ENCODE peak calls at places on chromosome 13, in nine cellular contexts. One of them, this sample, is unnamed.

GRCh38 chr13:97119899-97120745 is 102.0 kb upstream of the MBNL2 start:
- DNase-seq in right lobe of liver: no peak
- DNase-seq in body of pancreas: no peak
- DNase-seq in suprapubic skin: no peak
- DNase-seq in OCI-LY7: no peak
- DNase-seq in fibroblast of lung: peak
- DNase-seq in left lung: no peak
- DNase-seq in GM23338: no peak
- DNase-seq in pancreas: no peak
- DNase-seq in this sample: no peak

GRCh38 chr13:64778002-64778401 is 2452.1 kb downstream of the PCDH9 start:
- DNase-seq in left lung: no peak
- DNase-seq in suprapubic skin: no peak
- DNase-seq in body of pancreas: no peak
- DNase-seq in fibroblast of lung: no peak
- DNase-seq in right lobe of liver: no peak
- DNase-seq in GM23338: peak
- DNase-seq in OCI-LY7: no peak
- DNase-seq in pancreas: no peak
- DNase-seq in this sample: no peak

GRCh38 chr13:32638739-32639138 is 52.5 kb downstream of the PDS5B start:
- DNase-seq in pancreas: no peak
- DNase-seq in GM23338: no peak
- DNase-seq in left lung: no peak
- DNase-seq in body of pancreas: no peak
- DNase-seq in right lobe of liver: no peak
- DNase-seq in OCI-LY7: no peak
- DNase-seq in fibroblast of lung: no peak
- DNase-seq in suprapubic skin: no peak
- DNase-seq in this sample: no peak

GRCh38 chr13:36421447-36421846 is 10.8 kb upstream of the CCNA1 start:
- DNase-seq in body of pancreas: no peak
- DNase-seq in suprapubic skin: no peak
- DNase-seq in GM23338: no peak
- DNase-seq in OCI-LY7: no peak
- DNase-seq in left lung: no peak
- DNase-seq in pancreas: no peak
- DNase-seq in fibroblast of lung: peak
- DNase-seq in right lobe of liver: no peak
- DNase-seq in this sample: no peak

GRCh38 chr13:70893832-70894231 is 785.6 kb upstream of the KLHL1 start:
- DNase-seq in body of pancreas: no peak
- DNase-seq in right lobe of liver: no peak
- DNase-seq in pancreas: no peak
- DNase-seq in fibroblast of lung: peak
- DNase-seq in suprapubic skin: no peak
- DNase-seq in OCI-LY7: no peak
- DNase-seq in GM23338: peak
- DNase-seq in left lung: no peak
- DNase-seq in this sample: no peak

GRCh38 chr13:97448503-97449251 is 14.7 kb downstream of the RAP2A start:
- DNase-seq in right lobe of liver: no peak
- DNase-seq in fibroblast of lung: no peak
- DNase-seq in GM23338: peak
- DNase-seq in body of pancreas: no peak
- DNase-seq in pancreas: no peak
- DNase-seq in suprapubic skin: no peak
- DNase-seq in OCI-LY7: no peak
- DNase-seq in left lung: no peak
- DNase-seq in this sample: no peak

GRCh38 chr13:71634605-71635443 is 232.2 kb downstream of the DACH1 start:
- DNase-seq in body of pancreas: no peak
- DNase-seq in pancreas: no peak
- DNase-seq in fibroblast of lung: no peak
- DNase-seq in right lobe of liver: no peak
- DNase-seq in left lung: no peak
- DNase-seq in GM23338: no peak
- DNase-seq in OCI-LY7: no peak
- DNase-seq in suprapubic skin: no peak
- DNase-seq in this sample: no peak

GRCh38 chr13:99468971-99469545 is 32.2 kb upstream of the TM9SF2 start:
- DNase-seq in GM23338: peak
- DNase-seq in fibroblast of lung: no peak
- DNase-seq in left lung: no peak
- DNase-seq in pancreas: no peak
- DNase-seq in suprapubic skin: no peak
- DNase-seq in right lobe of liver: no peak
- DNase-seq in OCI-LY7: no peak
- DNase-seq in body of pancreas: no peak
- DNase-seq in this sample: no peak

GRCh38 chr13:30526612-30527217 is 61.0 kb upstream of the HMGB1 start:
- DNase-seq in OCI-LY7: no peak
- DNase-seq in pancreas: no peak
- DNase-seq in GM23338: peak
- DNase-seq in suprapubic skin: peak
- DNase-seq in left lung: no peak
- DNase-seq in right lobe of liver: no peak
- DNase-seq in body of pancreas: no peak
- DNase-seq in fibroblast of lung: peak
- DNase-seq in this sample: no peak

GRCh38 chr13:100290165-100290801 is 201.4 kb downstream of the PCCA start:
- DNase-seq in left lung: no peak
- DNase-seq in OCI-LY7: no peak
- DNase-seq in GM23338: no peak
- DNase-seq in body of pancreas: no peak
- DNase-seq in pancreas: no peak
- DNase-seq in right lobe of liver: no peak
- DNase-seq in suprapubic skin: no peak
- DNase-seq in fibroblast of lung: no peak
- DNase-seq in this sample: no peak

GRCh38 chr13:113449693-113450347 is 3.5 kb downstream of the ADPRHL1 start:
- DNase-seq in fibroblast of lung: no peak
- DNase-seq in body of pancreas: no peak
- DNase-seq in OCI-LY7: no peak
- DNase-seq in left lung: no peak
- DNase-seq in right lobe of liver: no peak
- DNase-seq in GM23338: no peak
- DNase-seq in suprapubic skin: no peak
- DNase-seq in pancreas: no peak
- DNase-seq in this sample: no peak
- H3K27ac ChIP-seq in fibroblast of lung: no peak
- H3K27ac ChIP-seq in body of pancreas: peak
- H3K27ac ChIP-seq in OCI-LY7: peak
- H3K27ac ChIP-seq in left lung: peak
- H3K27ac ChIP-seq in right lobe of liver: no peak
- H3K27ac ChIP-seq in GM23338: no peak
- H3K27ac ChIP-seq in suprapubic skin: peak
- H3K27ac ChIP-seq in pancreas: peak
- H3K27ac ChIP-seq in this sample: no peak

DNA sequence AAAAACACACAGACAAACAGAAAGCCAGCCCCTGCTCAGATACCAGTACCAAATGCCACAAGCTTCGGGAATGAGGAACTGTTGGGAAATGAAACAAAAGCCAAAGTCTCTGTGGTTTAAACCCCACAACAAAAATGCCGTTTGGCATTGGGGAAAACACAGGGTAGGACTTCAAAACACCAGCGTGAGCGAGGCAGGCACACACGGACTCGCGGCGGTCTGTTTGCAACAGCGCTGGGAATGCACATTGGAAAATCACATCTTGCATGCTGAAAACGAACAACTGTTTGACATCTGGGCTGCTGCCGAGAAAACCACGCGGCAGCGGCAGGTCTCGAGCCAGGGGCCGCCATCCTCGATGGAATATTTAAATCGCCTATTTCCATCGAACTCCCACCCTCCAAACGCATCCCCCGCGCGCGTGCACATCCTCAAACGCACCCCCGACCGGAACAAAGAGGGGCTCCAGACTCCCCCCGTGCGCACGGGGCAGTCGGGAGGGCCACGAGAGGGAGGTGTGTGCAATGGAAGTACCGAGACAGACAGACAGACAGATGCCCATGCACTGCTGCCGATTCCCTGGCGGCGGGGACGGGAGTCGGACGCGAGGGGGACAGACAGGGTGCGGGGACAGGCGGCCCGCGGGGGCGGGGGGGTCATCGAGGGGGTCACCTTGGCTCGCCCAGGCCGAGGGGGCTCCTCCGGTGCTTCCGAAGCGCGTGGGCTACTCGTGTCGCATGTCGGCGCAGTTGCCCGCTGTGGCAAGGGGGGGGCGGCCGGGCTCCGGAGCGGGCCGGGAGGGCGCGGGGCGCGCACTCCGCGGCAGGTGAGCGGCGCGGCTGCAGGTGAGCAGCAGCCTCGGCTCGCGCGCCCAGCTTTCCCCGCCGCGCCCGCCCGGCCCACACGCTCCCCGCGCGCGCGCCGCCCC is at the start of gene GPR12:
- DNase-seq in body of pancreas: no peak
- DNase-seq in suprapubic skin: no peak
- DNase-seq in right lobe of liver: no peak
- DNase-seq in fibroblast of lung: peak
- DNase-seq in left lung: no peak
- DNase-seq in GM23338: peak
- DNase-seq in pancreas: no peak
- DNase-seq in OCI-LY7: no peak
- DNase-seq in this sample: no peak
- H3K4me3 ChIP-seq in body of pancreas: peak
- H3K4me3 ChIP-seq in suprapubic skin: peak
- H3K4me3 ChIP-seq in right lobe of liver: no peak
- H3K4me3 ChIP-seq in fibroblast of lung: no peak
- H3K4me3 ChIP-seq in left lung: peak
- H3K4me3 ChIP-seq in GM23338: peak
- H3K4me3 ChIP-seq in pancreas: peak
- H3K4me3 ChIP-seq in OCI-LY7: no peak
- H3K4me3 ChIP-seq in this sample: peak

DNA sequence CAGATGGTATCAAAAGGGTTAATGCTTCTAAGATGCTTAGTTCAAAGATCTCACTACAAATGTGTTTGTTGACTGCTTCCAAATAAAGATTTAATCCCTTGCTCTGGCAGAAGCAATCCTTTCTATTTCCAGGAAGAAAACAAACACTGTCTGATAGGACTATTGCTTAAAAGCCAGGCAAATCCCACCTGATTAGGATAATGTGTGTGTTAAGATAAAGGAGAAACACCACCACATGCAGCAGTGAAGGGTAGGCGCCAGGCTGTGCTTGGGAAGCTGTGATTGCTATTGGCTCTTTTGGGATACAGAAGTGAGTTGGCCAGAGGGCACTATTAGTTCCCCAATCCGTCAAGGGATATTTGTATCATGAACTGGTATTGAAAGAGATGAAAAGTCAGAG is 62.8 kb upstream of the LRCH1 start:
- DNase-seq in OCI-LY7: no peak
- DNase-seq in left lung: no peak
- DNase-seq in fibroblast of lung: no peak
- DNase-seq in right lobe of liver: no peak
- DNase-seq in GM23338: no peak
- DNase-seq in suprapubic skin: no peak
- DNase-seq in pancreas: no peak
- DNase-seq in body of pancreas: no peak
- DNase-seq in this sample: no peak
- H3K27ac ChIP-seq in OCI-LY7: no peak
- H3K27ac ChIP-seq in left lung: peak
- H3K27ac ChIP-seq in fibroblast of lung: peak
- H3K27ac ChIP-seq in right lobe of liver: no peak
- H3K27ac ChIP-seq in GM23338: no peak
- H3K27ac ChIP-seq in suprapubic skin: peak
- H3K27ac ChIP-seq in pancreas: no peak
- H3K27ac ChIP-seq in body of pancreas: no peak
- H3K27ac ChIP-seq in this sample: peak

GRCh38 chr13:106530209-106530906 is 5.1 kb downstream of the EFNB2 start:
- DNase-seq in suprapubic skin: no peak
- DNase-seq in right lobe of liver: no peak
- DNase-seq in fibroblast of lung: no peak
- DNase-seq in body of pancreas: no peak
- DNase-seq in left lung: peak
- DNase-seq in pancreas: no peak
- DNase-seq in GM23338: peak
- DNase-seq in OCI-LY7: no peak
- DNase-seq in this sample: no peak
- H3K4me3 ChIP-seq in suprapubic skin: peak
- H3K4me3 ChIP-seq in right lobe of liver: no peak
- H3K4me3 ChIP-seq in fibroblast of lung: no peak
- H3K4me3 ChIP-seq in body of pancreas: no peak
- H3K4me3 ChIP-seq in left lung: peak
- H3K4me3 ChIP-seq in pancreas: no peak
- H3K4me3 ChIP-seq in GM23338: peak
- H3K4me3 ChIP-seq in OCI-LY7: no peak
- H3K4me3 ChIP-seq in this sample: peak

GRCh38 chr13:41241626-41242025 is 21.8 kb downstream of the MTRF1 start:
- DNase-seq in fibroblast of lung: no peak
- DNase-seq in left lung: no peak
- DNase-seq in OCI-LY7: no peak
- DNase-seq in body of pancreas: no peak
- DNase-seq in pancreas: no peak
- DNase-seq in right lobe of liver: no peak
- DNase-seq in suprapubic skin: no peak
- DNase-seq in GM23338: no peak
- DNase-seq in this sample: no peak

GRCh38 chr13:41246969-41247750 is 16.2 kb downstream of the MTRF1 start:
- DNase-seq in GM23338: no peak
- DNase-seq in pancreas: no peak
- DNase-seq in suprapubic skin: no peak
- DNase-seq in left lung: no peak
- DNase-seq in right lobe of liver: no peak
- DNase-seq in body of pancreas: no peak
- DNase-seq in OCI-LY7: no peak
- DNase-seq in fibroblast of lung: no peak
- DNase-seq in this sample: no peak

GRCh38 chr13:41244555-41244954 is 18.8 kb downstream of the MTRF1 start:
- DNase-seq in right lobe of liver: no peak
- DNase-seq in fibroblast of lung: no peak
- DNase-seq in GM23338: peak
- DNase-seq in left lung: no peak
- DNase-seq in OCI-LY7: no peak
- DNase-seq in body of pancreas: no peak
- DNase-seq in pancreas: no peak
- DNase-seq in suprapubic skin: no peak
- DNase-seq in this sample: no peak
- H3K27ac ChIP-seq in right lobe of liver: no peak
- H3K27ac ChIP-seq in fibroblast of lung: no peak
- H3K27ac ChIP-seq in GM23338: no peak
- H3K27ac ChIP-seq in left lung: no peak
- H3K27ac ChIP-seq in OCI-LY7: no peak
- H3K27ac ChIP-seq in body of pancreas: no peak
- H3K27ac ChIP-seq in pancreas: no peak
- H3K27ac ChIP-seq in suprapubic skin: no peak
- H3K27ac ChIP-seq in this sample: no peak

DNA sequence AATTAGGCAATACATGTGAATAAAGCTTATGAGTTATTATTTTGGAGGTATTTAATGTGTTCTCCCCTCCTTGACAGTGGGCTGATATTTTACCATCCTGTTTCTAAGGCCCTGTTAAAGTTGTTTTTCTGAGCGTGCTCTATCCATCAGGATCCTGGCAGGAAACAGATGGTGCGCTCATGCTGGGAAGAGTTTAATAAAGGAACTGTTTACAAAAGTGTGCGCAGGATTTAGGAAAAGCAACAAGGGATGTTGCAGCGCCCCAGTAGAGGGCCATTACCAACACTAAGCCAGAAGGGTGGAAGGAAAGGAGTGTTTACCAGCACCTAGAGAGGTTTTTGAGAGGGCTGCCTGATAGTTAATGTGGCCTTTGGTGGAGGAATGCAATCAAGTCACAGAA is 374.5 kb downstream of the KCNRG start:
- DNase-seq in body of pancreas: no peak
- DNase-seq in GM23338: no peak
- DNase-seq in suprapubic skin: no peak
- DNase-seq in fibroblast of lung: no peak
- DNase-seq in OCI-LY7: no peak
- DNase-seq in right lobe of liver: no peak
- DNase-seq in left lung: no peak
- DNase-seq in pancreas: no peak
- DNase-seq in this sample: no peak
- H3K4me3 ChIP-seq in body of pancreas: no peak
- H3K4me3 ChIP-seq in GM23338: no peak
- H3K4me3 ChIP-seq in suprapubic skin: no peak
- H3K4me3 ChIP-seq in fibroblast of lung: no peak
- H3K4me3 ChIP-seq in OCI-LY7: no peak
- H3K4me3 ChIP-seq in right lobe of liver: no peak
- H3K4me3 ChIP-seq in left lung: no peak
- H3K4me3 ChIP-seq in pancreas: no peak
- H3K4me3 ChIP-seq in this sample: no peak

This sample was measured in ascending aorta.